ENCODE peak calls at places on chromosome 17, in seven cellular contexts. P, M, C, S, J, Q and N are unnamed samples.
A peak's percentile ranks its signal among the peaks of the same experiment; 100 is the strongest.

GRCh38 chr17:3954921-3955320 is 9.3 kb downstream of the ATP2A3 start:
- DNase-seq in S (peak; percentile 57), M (no peak), Q (no peak), J (no peak), C (no peak), P (no peak), N (no peak)

GRCh38 chr17:27494192-27495091 is 38.2 kb downstream of the KSR1 start:
- DNase-seq in Q (peak; percentile 51), S (peak; percentile 69), M (peak; percentile 67), J (no peak), P (no peak), C (peak; percentile 74), N (no peak)

GRCh38 chr17:26792486-26792885 is 501.4 kb upstream of the WSB1 start:
- DNase-seq in S (no peak), P (no peak), C (peak; percentile 4), J (no peak), M (no peak), Q (peak; percentile 19), N (peak; percentile 25)

GRCh38 chr17:10624966-10625365 is 32.1 kb downstream of the MYH3 start:
- DNase-seq in J (no peak), P (no peak), Q (no peak), C (no peak), M (no peak), S (no peak), N (no peak)

GRCh38 chr17:79023180-79023705 is 726 bp upstream of the C1QTNF1 start:
- DNase-seq in M (no peak), J (peak; percentile 35), P (no peak), C (no peak), S (no peak), Q (no peak), N (no peak)

GRCh38 chr17:12580640-12581039 is 85.0 kb upstream of the MYOCD start:
- DNase-seq in S (no peak), J (no peak), C (no peak), Q (no peak), M (no peak), P (no peak), N (no peak)

GRCh38 chr17:19470529-19471261 is 59.7 kb downstream of the RNF112 start:
- DNase-seq in C (no peak), Q (no peak), S (peak; percentile 44), M (peak; percentile 67), J (peak; percentile 87), P (peak; percentile 63), N (no peak)

GRCh38 chr17:10429416-10430045 is 7.8 kb upstream of the MYH8 start:
- DNase-seq in Q (no peak), S (no peak), M (no peak), C (no peak), J (no peak), P (no peak), N (no peak)

GRCh38 chr17:51540151-51540550 is 279.8 kb downstream of the UTP18 start:
- DNase-seq in S (no peak), C (no peak), M (no peak), Q (no peak), J (no peak), P (no peak), N (no peak)

GRCh38 chr17:59897090-59897489 is 4.2 kb downstream of the RPS6KB1 start:
- DNase-seq in C (peak; percentile 82), P (no peak), S (no peak), M (no peak), J (peak; percentile 38), Q (no peak), N (no peak)

GRCh38 chr17:30433514-30433913 is 43.7 kb upstream of the GOSR1 start:
- DNase-seq in M (no peak), C (no peak), P (no peak), J (peak; percentile 73), S (no peak), Q (peak; percentile 85), N (peak; percentile 1)

GRCh38 chr17:63113167-63113566 is 147.1 kb downstream of the TANC2 start:
- DNase-seq in P (no peak), S (peak; percentile 31), C (peak; percentile 51), M (no peak), J (no peak), Q (no peak), N (no peak)

DNA sequence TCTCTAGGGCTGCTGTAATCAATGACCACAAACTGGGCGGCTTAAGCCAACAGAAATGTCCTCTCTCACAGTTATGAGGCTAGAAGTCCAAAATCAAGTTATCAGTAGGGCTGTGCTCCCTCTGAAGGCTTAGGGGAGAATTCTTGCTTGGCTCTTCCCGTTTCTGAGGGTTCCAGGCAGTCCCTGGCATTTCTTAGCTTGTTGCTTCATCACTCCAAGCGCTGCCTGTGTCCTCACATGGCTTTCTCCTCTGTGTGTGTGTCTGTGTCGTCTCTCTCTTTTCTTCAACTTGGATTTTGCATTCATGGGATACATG is 13.7 kb upstream of the CDC42EP4 start:
- DNase-seq in J (peak; percentile 91), M (no peak), P (no peak), S (no peak), Q (no peak), C (no peak), N (no peak)
- H3K4me2 ChIP-seq in J (peak overlapping the region; percentile 39), M (no peak overlapping the region), P (no peak overlapping the region), S (no peak overlapping the region), Q (no peak overlapping the region), C (no peak overlapping the region), N (no peak overlapping the region)

GRCh38 chr17:1286379-1287106 is 7.1 kb downstream of the TRARG1 start:
- DNase-seq in J (peak; percentile 56), M (no peak), Q (no peak), P (no peak), S (no peak), C (no peak), N (no peak)

GRCh38 chr17:1275205-1275961 is 4.1 kb upstream of the TRARG1 start:
- DNase-seq in J (no peak), M (no peak), Q (no peak), P (no peak), S (no peak), C (no peak), N (no peak)

GRCh38 chr17:1275962-1276736 is 3.3 kb upstream of the TRARG1 start:
- DNase-seq in J (peak; percentile 94), Q (no peak), M (peak; percentile 85), P (peak; percentile 93), C (peak; percentile 58), S (peak; percentile 89), N (no peak)

DNA sequence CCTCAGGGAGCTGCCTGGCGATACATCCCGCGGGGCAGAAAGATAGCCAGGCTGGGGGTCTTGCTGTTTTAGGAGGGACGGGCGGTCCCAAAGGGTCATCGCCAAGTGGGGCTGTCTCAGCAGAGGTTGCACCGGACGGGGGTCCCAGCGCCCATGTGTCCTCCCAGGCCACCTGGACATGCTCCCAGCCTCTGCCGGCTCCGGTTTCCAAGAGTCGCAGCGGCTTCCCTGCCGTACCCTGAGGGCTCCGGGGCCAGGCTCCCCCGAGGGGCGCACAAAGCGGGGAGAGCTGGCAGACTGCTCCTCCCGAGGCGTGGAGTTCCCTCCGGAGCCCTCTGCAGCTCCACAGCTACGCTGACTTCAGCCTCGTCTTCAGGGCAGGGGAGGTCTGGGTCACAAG is 1.2 kb downstream of the TRARG1 start:
- DNase-seq in S (no peak), C (no peak), M (no peak), P (no peak), Q (no peak), J (peak; percentile 35), N (no peak)
- H3K4me2 ChIP-seq in S (no peak overlapping the region), C (no peak overlapping the region), M (no peak overlapping the region), P (no peak overlapping the region), Q (no peak overlapping the region), J (no peak overlapping the region), N (no peak overlapping the region)

DNA sequence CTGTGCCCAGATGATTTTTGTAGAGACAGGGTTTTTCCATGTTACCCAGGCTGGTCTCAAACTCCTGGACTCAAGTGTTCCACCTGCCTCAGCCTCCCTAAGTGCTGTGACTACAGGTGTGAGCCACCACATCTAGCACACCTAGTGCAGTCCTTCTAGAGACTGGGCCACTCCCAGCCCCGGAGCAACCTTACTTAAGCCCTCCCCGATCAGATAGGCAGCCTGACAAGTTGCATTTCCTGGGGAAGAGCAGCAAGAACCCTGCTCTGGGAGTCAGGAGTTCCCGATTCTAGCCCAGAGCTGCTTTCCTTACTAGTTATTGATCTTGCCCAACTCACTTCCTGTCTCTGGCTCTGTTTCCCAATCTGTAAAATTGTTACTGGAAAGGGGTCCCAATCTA is 7.0 kb upstream of the NAGLU start:
- DNase-seq in S (no peak), Q (no peak), J (no peak), M (no peak), P (no peak), C (peak; percentile 85), N (no peak)
- H3K4me2 ChIP-seq in S (no peak overlapping the region), Q (no peak overlapping the region), J (no peak overlapping the region), M (no peak overlapping the region), P (no peak overlapping the region), C (no peak overlapping the region), N (no peak overlapping the region)

GRCh38 chr17:76707985-76708807 is 2.6 kb downstream of the MXRA7 start:
- DNase-seq in M (peak; percentile 93), S (peak; percentile 94), P (peak; percentile 87), J (peak; percentile 68), Q (no peak), C (no peak), N (no peak)
- H3K4me2 ChIP-seq in M (no peak overlapping the region), S (peak overlapping the region; percentile 96), P (peak overlapping the region; percentile 89), J (peak overlapping the region; percentile 96), Q (peak overlapping the region; percentile 90), C (peak overlapping the region; percentile 63), N (peak overlapping the region; percentile 93)

DNA sequence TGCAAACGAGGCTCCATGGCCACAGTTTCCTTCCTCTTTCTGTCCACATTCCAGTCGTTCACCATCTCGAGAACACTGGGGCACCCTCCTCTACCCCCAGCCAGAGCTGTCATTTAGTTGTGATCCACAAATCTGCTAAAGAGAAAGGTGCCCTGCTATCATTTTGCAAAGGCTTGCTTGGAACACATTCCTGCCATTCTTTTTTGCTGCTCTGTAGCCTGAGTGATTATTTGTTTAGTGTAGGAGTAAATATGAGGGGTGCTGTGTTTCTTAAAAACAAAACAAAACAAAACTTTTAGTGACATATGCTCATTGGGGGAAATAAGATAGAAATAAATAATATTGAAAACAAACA is 166.7 kb downstream of the PRKCA start:
- DNase-seq in P (no peak), C (peak; percentile 32), S (peak; percentile 8), J (no peak), Q (no peak), M (no peak), N (no peak)
- H3K4me2 ChIP-seq in P (peak overlapping the region; percentile 24), C (peak overlapping the region; percentile 37), S (no peak overlapping the region), J (peak overlapping the region; percentile 62), Q (peak overlapping the region; percentile 12), M (no peak overlapping the region), N (peak overlapping the region; percentile 86)